ENCODE peak calls at places on chromosome 5, in five cellular contexts. One of them, this sample, is unnamed.

GRCh38 chr5:149024477-149024876 is 38.4 kb downstream of the SH3TC2 start:
- DNase-seq in lower leg skin: no peak
- DNase-seq in CD4-positive, alpha-beta T cell: no peak
- DNase-seq in GM23338: no peak
- DNase-seq in psoas muscle: no peak
- DNase-seq in this sample: no peak

GRCh38 chr5:154358410-154359221 is 87.2 kb upstream of the SAP30L start:
- DNase-seq in lower leg skin: no peak
- DNase-seq in GM23338: no peak
- DNase-seq in CD4-positive, alpha-beta T cell: no peak
- DNase-seq in psoas muscle: no peak
- DNase-seq in this sample: no peak

GRCh38 chr5:149271717-149272558 is at the start of gene AFAP1L1:
- DNase-seq in lower leg skin: peak; percentile 65
- DNase-seq in CD4-positive, alpha-beta T cell: no peak
- DNase-seq in psoas muscle: peak; percentile 89
- DNase-seq in GM23338: peak; percentile 74
- DNase-seq in this sample: peak; percentile 27

GRCh38 chr5:119400248-119400647 is 44.4 kb downstream of the TNFAIP8 start:
- DNase-seq in psoas muscle: no peak
- DNase-seq in CD4-positive, alpha-beta T cell: no peak
- DNase-seq in lower leg skin: no peak
- DNase-seq in GM23338: no peak
- DNase-seq in this sample: no peak

GRCh38 chr5:10471672-10472071 is 30.0 kb downstream of the ROPN1L start:
- DNase-seq in lower leg skin: no peak
- DNase-seq in CD4-positive, alpha-beta T cell: no peak
- DNase-seq in psoas muscle: no peak
- DNase-seq in GM23338: no peak
- DNase-seq in this sample: no peak

GRCh38 chr5:25544652-25545249 is 900.0 kb upstream of the CDH10 start:
- DNase-seq in psoas muscle: no peak
- DNase-seq in lower leg skin: no peak
- DNase-seq in GM23338: peak; percentile 89
- DNase-seq in CD4-positive, alpha-beta T cell: no peak
- DNase-seq in this sample: no peak

GRCh38 chr5:155082401-155082800 is 68.8 kb downstream of the KIF4B start:
- DNase-seq in lower leg skin: no peak
- DNase-seq in CD4-positive, alpha-beta T cell: no peak
- DNase-seq in psoas muscle: no peak
- DNase-seq in GM23338: no peak
- DNase-seq in this sample: no peak

GRCh38 chr5:73673161-73673591 is 47.2 kb downstream of the ARHGEF28 start:
- DNase-seq in lower leg skin: no peak
- DNase-seq in psoas muscle: no peak
- DNase-seq in CD4-positive, alpha-beta T cell: no peak
- DNase-seq in GM23338: no peak
- DNase-seq in this sample: no peak

GRCh38 chr5:132239776-132240175 is 12.1 kb upstream of the P4HA2 start:
- DNase-seq in GM23338: no peak
- DNase-seq in psoas muscle: no peak
- DNase-seq in lower leg skin: no peak
- DNase-seq in CD4-positive, alpha-beta T cell: no peak
- DNase-seq in this sample: no peak

GRCh38 chr5:163910226-163910625 is 404.8 kb downstream of the MAT2B start:
- DNase-seq in GM23338: no peak
- DNase-seq in CD4-positive, alpha-beta T cell: no peak
- DNase-seq in lower leg skin: no peak
- DNase-seq in psoas muscle: no peak
- DNase-seq in this sample: no peak

GRCh38 chr5:163404364-163404763 is 33.0 kb upstream of the CCNG1 start:
- DNase-seq in GM23338: no peak
- DNase-seq in lower leg skin: no peak
- DNase-seq in CD4-positive, alpha-beta T cell: no peak
- DNase-seq in psoas muscle: no peak
- DNase-seq in this sample: no peak

GRCh38 chr5:79546782-79547428 is 33.0 kb upstream of the HOMER1 start:
- DNase-seq in psoas muscle: no peak
- DNase-seq in GM23338: no peak
- DNase-seq in CD4-positive, alpha-beta T cell: no peak
- DNase-seq in lower leg skin: no peak
- DNase-seq in this sample: no peak

GRCh38 chr5:115459844-115460243 is 84.7 kb downstream of the FEM1C start:
- DNase-seq in lower leg skin: no peak
- DNase-seq in GM23338: no peak
- DNase-seq in psoas muscle: no peak
- DNase-seq in CD4-positive, alpha-beta T cell: no peak
- DNase-seq in this sample: no peak

GRCh38 chr5:74538206-74538661 is 102.3 kb downstream of the ENC1 start:
- DNase-seq in lower leg skin: peak; percentile 58
- DNase-seq in CD4-positive, alpha-beta T cell: no peak
- DNase-seq in GM23338: no peak
- DNase-seq in psoas muscle: peak; percentile 78
- DNase-seq in this sample: no peak

GRCh38 chr5:1255081-1255561 is 29.9 kb downstream of the SLC6A18 start:
- DNase-seq in GM23338: no peak
- DNase-seq in lower leg skin: no peak
- DNase-seq in psoas muscle: no peak
- DNase-seq in CD4-positive, alpha-beta T cell: peak; percentile 51
- DNase-seq in this sample: no peak

GRCh38 chr5:84306617-84307016 is 78.1 kb downstream of the EDIL3 start:
- DNase-seq in psoas muscle: no peak
- DNase-seq in lower leg skin: no peak
- DNase-seq in GM23338: no peak
- DNase-seq in CD4-positive, alpha-beta T cell: no peak
- DNase-seq in this sample: no peak

GRCh38 chr5:173640166-173640804 is 23.8 kb upstream of the BOD1 start:
- DNase-seq in lower leg skin: no peak
- DNase-seq in GM23338: no peak
- DNase-seq in CD4-positive, alpha-beta T cell: no peak
- DNase-seq in psoas muscle: no peak
- DNase-seq in this sample: no peak

GRCh38 chr5:180818275-180818674 is 15.7 kb upstream of the MGAT1 start:
- DNase-seq in psoas muscle: no peak
- DNase-seq in GM23338: no peak
- DNase-seq in lower leg skin: no peak
- DNase-seq in CD4-positive, alpha-beta T cell: no peak
- DNase-seq in this sample: no peak

GRCh38 chr5:40734986-40735385 is 20.8 kb downstream of the TTC33 start:
- DNase-seq in GM23338: no peak
- DNase-seq in psoas muscle: no peak
- DNase-seq in lower leg skin: no peak
- DNase-seq in CD4-positive, alpha-beta T cell: no peak
- DNase-seq in this sample: no peak

GRCh38 chr5:151900876-151901275 is 23.8 kb downstream of the GLRA1 start:
- DNase-seq in lower leg skin: no peak
- DNase-seq in GM23338: no peak
- DNase-seq in psoas muscle: no peak
- DNase-seq in CD4-positive, alpha-beta T cell: no peak
- DNase-seq in this sample: no peak

GRCh38 chr5:158013939-158014338 is 155.0 kb upstream of the CLINT1 start:
- DNase-seq in psoas muscle: no peak
- DNase-seq in CD4-positive, alpha-beta T cell: no peak
- DNase-seq in GM23338: peak; percentile 51
- DNase-seq in lower leg skin: no peak
- DNase-seq in this sample: no peak

GRCh38 chr5:143908959-143909358 is 97.0 kb downstream of the HMHB1 start:
- DNase-seq in lower leg skin: no peak
- DNase-seq in GM23338: no peak
- DNase-seq in psoas muscle: no peak
- DNase-seq in CD4-positive, alpha-beta T cell: no peak
- DNase-seq in this sample: no peak

GRCh38 chr5:109532773-109533364 is 123.1 kb upstream of the PJA2 start:
- DNase-seq in lower leg skin: no peak
- DNase-seq in psoas muscle: no peak
- DNase-seq in GM23338: no peak
- DNase-seq in CD4-positive, alpha-beta T cell: no peak
- DNase-seq in this sample: no peak

GRCh38 chr5:123091258-123091987 is 2.4 kb downstream of the PRDM6 start:
- DNase-seq in GM23338: no peak
- DNase-seq in psoas muscle: no peak
- DNase-seq in CD4-positive, alpha-beta T cell: no peak
- DNase-seq in lower leg skin: no peak
- DNase-seq in this sample: no peak

GRCh38 chr5:18792145-18792544 is 1157.9 kb downstream of the TAF11L14 start:
- DNase-seq in psoas muscle: no peak
- DNase-seq in GM23338: no peak
- DNase-seq in CD4-positive, alpha-beta T cell: no peak
- DNase-seq in lower leg skin: no peak
- DNase-seq in this sample: no peak

GRCh38 chr5:142597546-142598337 is 88.1 kb downstream of the FGF1 start:
- DNase-seq in lower leg skin: no peak
- DNase-seq in CD4-positive, alpha-beta T cell: no peak
- DNase-seq in psoas muscle: no peak
- DNase-seq in GM23338: peak; percentile 42
- DNase-seq in this sample: no peak
- TF ChIP-seq CTCF in lower leg skin: no peak
- TF ChIP-seq CTCF in CD4-positive, alpha-beta T cell: no peak
- TF ChIP-seq CTCF in psoas muscle: no peak
- TF ChIP-seq CTCF in GM23338: no peak
- TF ChIP-seq CTCF in this sample: no peak

DNA sequence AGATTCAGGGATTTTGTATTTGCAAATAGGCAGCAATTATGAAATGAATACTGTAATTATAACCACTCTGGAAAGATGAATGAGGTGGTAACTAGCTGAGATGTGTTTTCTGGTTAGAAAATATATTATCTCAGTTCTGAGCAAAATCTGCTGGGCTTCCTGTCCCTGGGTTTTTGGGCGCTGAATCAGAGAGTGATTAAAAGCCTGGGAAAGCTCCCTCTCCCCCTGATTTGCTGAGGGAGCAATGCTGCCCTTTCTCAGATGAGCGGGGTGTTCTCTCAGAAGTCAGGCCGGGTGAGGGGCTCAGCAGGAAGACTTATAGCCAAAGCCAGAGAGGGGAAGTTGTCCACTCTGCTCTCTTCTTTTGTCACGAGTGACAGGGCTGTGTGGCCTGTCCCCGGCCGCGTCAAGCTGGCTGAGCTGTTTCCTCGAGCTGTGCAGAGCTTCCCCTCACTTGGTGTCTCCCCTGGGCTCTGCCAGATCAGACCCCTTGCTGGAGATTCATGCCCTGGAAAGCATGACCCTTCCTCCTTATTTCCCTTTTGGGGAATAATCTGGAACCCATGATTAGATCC is 39.8 kb upstream of the PITX1 start:
- DNase-seq in psoas muscle: peak; percentile 23
- DNase-seq in GM23338: no peak
- DNase-seq in lower leg skin: no peak
- DNase-seq in CD4-positive, alpha-beta T cell: no peak
- DNase-seq in this sample: no peak
- TF ChIP-seq CTCF in psoas muscle: no peak
- TF ChIP-seq CTCF in GM23338: no peak
- TF ChIP-seq CTCF in lower leg skin: no peak
- TF ChIP-seq CTCF in CD4-positive, alpha-beta T cell: no peak
- TF ChIP-seq CTCF in this sample: no peak

GRCh38 chr5:59744531-59744992 is 149.0 kb downstream of the PDE4D start:
- DNase-seq in lower leg skin: no peak
- DNase-seq in psoas muscle: no peak
- DNase-seq in GM23338: no peak
- DNase-seq in CD4-positive, alpha-beta T cell: no peak
- DNase-seq in this sample: no peak

GRCh38 chr5:59746261-59746765 is 147.2 kb downstream of the PDE4D start:
- DNase-seq in GM23338: no peak
- DNase-seq in lower leg skin: no peak
- DNase-seq in CD4-positive, alpha-beta T cell: no peak
- DNase-seq in psoas muscle: peak; percentile 48
- DNase-seq in this sample: no peak

GRCh38 chr5:59755476-59755875 is 138.1 kb downstream of the PDE4D start:
- DNase-seq in psoas muscle: no peak
- DNase-seq in lower leg skin: no peak
- DNase-seq in CD4-positive, alpha-beta T cell: no peak
- DNase-seq in GM23338: no peak
- DNase-seq in this sample: no peak

GRCh38 chr5:59745422-59745863 is 148.1 kb downstream of the PDE4D start:
- DNase-seq in psoas muscle: peak; percentile 55
- DNase-seq in GM23338: no peak
- DNase-seq in CD4-positive, alpha-beta T cell: no peak
- DNase-seq in lower leg skin: peak; percentile 26
- DNase-seq in this sample: no peak

DNA sequence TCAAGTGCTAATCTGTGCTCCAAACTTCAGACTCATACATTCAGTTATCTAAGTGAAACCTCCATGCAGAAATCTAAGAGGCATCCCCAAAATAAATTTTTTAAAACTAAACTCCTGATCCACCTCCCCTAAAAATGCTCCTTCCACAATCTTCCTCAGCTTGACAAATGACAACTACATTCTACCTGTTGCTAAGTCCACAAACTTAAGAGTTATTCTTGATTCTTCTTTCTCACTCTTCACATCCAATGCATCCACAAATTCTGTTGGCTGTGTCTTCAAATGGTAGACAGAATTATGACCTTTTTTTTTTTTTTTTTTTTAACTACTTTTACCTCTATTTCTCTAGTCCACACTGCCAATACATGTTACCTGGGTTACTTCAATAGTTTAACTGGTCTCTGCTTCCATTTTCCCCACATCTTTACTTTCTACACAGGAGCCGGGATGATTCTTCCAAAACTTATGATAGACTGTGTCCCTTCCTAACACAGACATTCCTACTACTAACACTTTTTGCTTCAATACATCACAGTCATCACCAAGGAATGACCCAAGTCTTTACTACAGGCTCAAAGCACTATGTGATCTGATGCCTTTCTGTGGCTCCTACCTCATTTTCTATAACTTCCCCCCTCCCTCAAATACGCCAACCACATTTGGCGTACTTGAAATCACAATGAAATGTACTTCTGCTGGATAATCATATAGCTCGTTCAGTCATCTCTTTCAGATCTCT is 143.6 kb downstream of the PDE4D start:
- DNase-seq in psoas muscle: no peak
- DNase-seq in GM23338: no peak
- DNase-seq in lower leg skin: no peak
- DNase-seq in CD4-positive, alpha-beta T cell: no peak
- DNase-seq in this sample: no peak
- TF ChIP-seq CTCF in psoas muscle: no peak
- TF ChIP-seq CTCF in GM23338: no peak
- TF ChIP-seq CTCF in lower leg skin: no peak
- TF ChIP-seq CTCF in CD4-positive, alpha-beta T cell: no peak
- TF ChIP-seq CTCF in this sample: no peak

DNA sequence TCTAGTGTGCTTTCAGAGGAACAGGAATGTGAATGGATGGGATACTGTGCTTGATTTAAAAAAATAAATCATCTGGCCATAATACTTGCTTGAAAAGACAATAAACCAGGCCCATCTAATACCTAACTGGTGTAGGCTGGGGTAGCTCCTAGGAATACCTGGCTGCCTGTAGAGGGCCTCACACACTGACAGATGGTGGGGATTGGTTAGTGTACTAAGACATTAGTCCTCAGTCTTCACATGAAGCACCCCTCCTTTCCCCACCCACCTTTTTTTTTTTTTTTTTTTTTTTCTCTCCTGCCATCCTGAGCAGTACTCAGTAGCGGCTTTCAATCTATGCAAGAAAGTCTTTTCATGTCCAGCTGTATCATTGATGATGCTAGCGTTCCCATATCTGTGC is 130.5 kb downstream of the ADGRV1 start:
- DNase-seq in psoas muscle: no peak
- DNase-seq in CD4-positive, alpha-beta T cell: no peak
- DNase-seq in lower leg skin: no peak
- DNase-seq in GM23338: peak; percentile 52
- DNase-seq in this sample: no peak
- TF ChIP-seq CTCF in psoas muscle: no peak
- TF ChIP-seq CTCF in CD4-positive, alpha-beta T cell: no peak
- TF ChIP-seq CTCF in lower leg skin: no peak
- TF ChIP-seq CTCF in GM23338: peak; percentile 60
- TF ChIP-seq CTCF in this sample: no peak